ENCODE peak calls at places on chromosomes 13 and 19, in seven cellular contexts. F, A, Y, Q, U, V and J are unnamed samples.

GRCh38 chr13:48567521-48568331 is 34.8 kb upstream of the RCBTB2 start:
- DNase-seq in F (no peak), A (peak; percentile 43), Y (no peak), Q (peak; percentile 70), U (no peak), V (no peak), J (no peak)

GRCh38 chr19:33393286-33394005 is 19.9 kb downstream of the CEBPG start:
- DNase-seq in F (no peak), A (no peak), Y (peak; percentile 63), Q (peak; percentile 54), U (no peak), V (no peak), J (peak; percentile 50)

GRCh38 chr19:16587031-16588023 is 15.1 kb upstream of the SLC35E1 start:
- DNase-seq in F (no peak), A (no peak), Y (no peak), Q (no peak), U (peak; percentile 84), V (peak; percentile 66), J (no peak)

GRCh38 chr19:35715981-35716734 is 1.6 kb upstream of the KMT2B start:
- DNase-seq in F (peak; percentile 87), A (peak; percentile 66), Y (peak; percentile 83), Q (peak; percentile 32), U (no peak), V (no peak), J (no peak)

GRCh38 chr19:12802267-12803106 is 618 bp downstream of the THSD8 start:
- DNase-seq in F (no peak), A (no peak), Y (no peak), Q (no peak), U (no peak), V (no peak), J (no peak)

GRCh38 chr13:25378528-25378927 is 6.8 kb downstream of the ATP8A2 start:
- DNase-seq in F (no peak), A (no peak), Y (no peak), Q (no peak), U (no peak), V (no peak), J (no peak)

GRCh38 chr13:84896128-84896527 is 903.1 kb downstream of the SLITRK6 start:
- DNase-seq in F (peak; percentile 53), A (no peak), Y (no peak), Q (peak; percentile 52), U (peak; percentile 1), V (peak; percentile 11), J (no peak)

GRCh38 chr13:97468331-97468730 is 34.4 kb downstream of the RAP2A start:
- DNase-seq in F (no peak), A (no peak), Y (no peak), Q (peak; percentile 55), U (no peak), V (no peak), J (no peak)

GRCh38 chr13:66992683-66993082 is 237.5 kb downstream of the PCDH9 start:
- DNase-seq in F (no peak), A (no peak), Y (no peak), Q (no peak), U (no peak), V (no peak), J (no peak)

GRCh38 chr19:52957591-52957990 is 5.1 kb downstream of the ZNF816 start:
- DNase-seq in F (no peak), A (no peak), Y (no peak), Q (no peak), U (no peak), V (no peak), J (no peak)

GRCh38 chr13:94217370-94217769 is 262.1 kb downstream of the DCT start:
- DNase-seq in F (no peak), A (no peak), Y (no peak), Q (no peak), U (no peak), V (no peak), J (no peak)

GRCh38 chr13:51818771-51819511 is 15.0 kb upstream of the DHRS12 start:
- DNase-seq in F (no peak), A (peak; percentile 53), Y (peak; percentile 76), Q (no peak), U (no peak), V (no peak), J (no peak)
- H3K27ac ChIP-seq in F (no peak overlapping the region), A (no peak overlapping the region), Y (no peak overlapping the region), Q (no peak overlapping the region), U (peak overlapping the region; percentile 27), V (no peak overlapping the region), J (no peak overlapping the region)

GRCh38 chr19:23686622-23687423 is at the start of gene ZNF675:
- DNase-seq in F (peak; percentile 88), A (peak; percentile 93), Y (peak; percentile 96), Q (peak; percentile 92), U (peak; percentile 77), V (peak; percentile 93), J (peak; percentile 95)
- TF ChIP-seq POLR2A in F (peak; percentile 91), A (no peak), Y (no peak), Q (peak; percentile 90), U (peak; percentile 89), V (peak; percentile 56), J (no peak)

GRCh38 chr13:43682698-43683097 is 104.1 kb downstream of the ENOX1 start:
- DNase-seq in F (no peak), A (no peak), Y (no peak), Q (no peak), U (no peak), V (no peak), J (no peak)

GRCh38 chr13:43686557-43686956 is 100.2 kb downstream of the ENOX1 start:
- DNase-seq in F (no peak), A (no peak), Y (peak; percentile 77), Q (peak; percentile 2), U (no peak), V (no peak), J (no peak)

GRCh38 chr13:43684947-43685725 is 101.6 kb downstream of the ENOX1 start:
- DNase-seq in F (no peak), A (no peak), Y (no peak), Q (no peak), U (no peak), V (no peak), J (no peak)

GRCh38 chr13:43688230-43688907 is 98.4 kb downstream of the ENOX1 start:
- DNase-seq in F (no peak), A (no peak), Y (no peak), Q (no peak), U (no peak), V (no peak), J (no peak)

DNA sequence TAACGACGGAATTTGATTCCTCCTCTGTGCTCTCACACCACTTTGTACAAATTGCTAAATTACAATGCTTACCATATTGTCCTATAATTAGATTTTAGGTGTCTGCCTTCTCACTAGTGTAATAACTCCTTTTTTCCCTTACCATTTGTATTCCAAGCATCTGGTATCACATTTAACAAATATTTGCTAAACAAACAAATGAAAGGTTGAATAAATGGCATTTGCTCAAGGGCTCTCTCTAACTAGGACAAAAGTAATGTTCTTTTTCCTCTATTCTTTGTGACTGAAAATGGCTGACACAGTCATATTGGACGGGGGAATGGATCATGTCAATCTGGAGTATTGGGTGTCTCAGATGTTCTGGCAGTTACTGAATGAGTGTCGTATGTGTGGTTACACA is 99.7 kb downstream of the ENOX1 start:
- DNase-seq in F (no peak), A (no peak), Y (no peak), Q (no peak), U (no peak), V (no peak), J (no peak)
- TF ChIP-seq POLR2AphosphoS5 in F (no peak), A (no peak), Y (no peak), Q (no peak), U (no peak), V (no peak), J (no peak)

DNA sequence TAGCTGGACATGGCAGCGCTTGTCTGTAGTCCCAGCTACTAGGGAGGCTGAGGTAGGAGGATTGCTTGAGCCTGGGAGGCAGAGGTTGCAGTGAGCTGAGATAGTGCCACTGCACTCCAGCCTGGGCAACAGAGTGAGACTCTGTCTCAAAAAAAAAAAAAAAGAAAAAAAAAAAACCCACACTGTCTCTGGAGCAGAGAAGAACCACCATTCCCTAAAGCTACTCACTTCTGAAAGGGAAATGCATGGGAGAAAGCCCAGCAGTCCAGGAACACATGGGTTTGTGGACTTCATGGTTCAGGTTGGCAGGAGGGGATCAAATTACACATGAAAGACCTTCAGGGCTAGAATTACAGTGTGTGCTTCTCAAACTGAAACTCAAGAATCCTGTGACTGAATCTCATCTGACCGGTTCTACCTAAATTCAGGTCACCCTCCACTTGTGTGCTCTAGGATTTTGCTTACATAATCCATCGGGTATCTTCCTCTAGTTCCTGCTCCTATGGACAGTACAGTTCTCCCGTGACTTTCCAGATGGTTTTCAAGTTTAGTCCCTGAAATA is 30.2 kb upstream of the CPB2 start:
- DNase-seq in F (no peak), A (peak; percentile 47), Y (no peak), Q (peak; percentile 78), U (no peak), V (no peak), J (no peak)
- H3K27ac ChIP-seq in F (peak overlapping the region; percentile 9), A (no peak overlapping the region), Y (no peak overlapping the region), Q (peak overlapping the region; percentile 61), U (no peak overlapping the region), V (no peak overlapping the region), J (peak overlapping the region; percentile 71)

GRCh38 chr19:55600336-55601028 is 394 bp downstream of the ZNF524 start:
- DNase-seq in F (peak; percentile 89), A (no peak), Y (peak; percentile 87), Q (no peak), U (no peak), V (no peak), J (no peak)

GRCh38 chr19:55598719-55599467 is 424 bp downstream of the FIZ1 start:
- DNase-seq in F (peak; percentile 99), A (peak; percentile 95), Y (peak; percentile 98), Q (peak; percentile 90), U (peak; percentile 82), V (peak; percentile 96), J (peak; percentile 89)

GRCh38 chr19:55598034-55598433 is 1.3 kb downstream of the FIZ1 start:
- DNase-seq in F (peak; percentile 48), A (no peak), Y (no peak), Q (no peak), U (no peak), V (no peak), J (no peak)

GRCh38 chr19:55601127-55601526 is 1.0 kb downstream of the ZNF524 start:
- DNase-seq in F (no peak), A (no peak), Y (no peak), Q (no peak), U (no peak), V (no peak), J (no peak)

GRCh38 chr19:55599468-55600335 is at the start of the genes FIZ1 and ZNF524:
- DNase-seq in F (peak; percentile 97), A (peak; percentile 99), Y (peak; percentile 100), Q (peak; percentile 98), U (peak; percentile 95), V (peak; percentile 98), J (peak; percentile 99)
- TF ChIP-seq POLR2A in F (peak; percentile 81), A (no peak), Y (no peak), Q (peak; percentile 10), U (peak; percentile 74), V (peak; percentile 20), J (no peak)

GRCh38 chr19:48689438-48689837 is 6.3 kb upstream of the FUT2 start:
- DNase-seq in F (no peak), A (peak; percentile 55), Y (no peak), Q (no peak), U (no peak), V (no peak), J (no peak)
- TF ChIP-seq POLR2AphosphoS5 in F (no peak), A (no peak), Y (no peak), Q (no peak), U (no peak), V (no peak), J (no peak)